ENCODE peak calls at places on chromosomes 11 and 22, in six cellular contexts. D, C, H, T, E and L are unnamed samples.

GRCh38 chr22:38115423-38116205 is 5.1 kb upstream of the BAIAP2L2 start:
- DNase-seq in D (no peak), C (no peak), H (no peak), E (no peak), T (no peak), L (no peak)

GRCh38 chr11:128424867-128425285 is 162.5 kb downstream of the ETS1 start:
- DNase-seq in C (peak; percentile 46), T (peak; percentile 70), E (peak; percentile 67), H (no peak), D (no peak), L (no peak)

GRCh38 chr11:61162092-61162935 is 1.1 kb upstream of the VPS37C start:
- DNase-seq in E (peak; percentile 39), C (peak; percentile 51), H (no peak), T (peak; percentile 24), D (peak; percentile 65), L (no peak)

GRCh38 chr22:36330127-36330526 is 57.6 kb downstream of the MYH9 start:
- DNase-seq in E (no peak), D (no peak), T (no peak), C (peak; percentile 26), H (no peak), L (no peak)

GRCh38 chr11:45054956-45055355 is 91.5 kb upstream of the PRDM11 start:
- DNase-seq in E (no peak), T (no peak), C (no peak), H (no peak), D (no peak), L (no peak)

GRCh38 chr11:45094958-45095690 is 51.3 kb upstream of the PRDM11 start:
- DNase-seq in T (no peak), D (no peak), E (no peak), H (peak; percentile 54), C (no peak), L (no peak)

GRCh38 chr22:27257987-27258386 is 543.6 kb downstream of the MN1 start:
- DNase-seq in H (no peak), E (no peak), C (no peak), T (no peak), D (no peak), L (no peak)

GRCh38 chr11:35488117-35488516 is 37.3 kb downstream of the PAMR1 start:
- DNase-seq in E (no peak), D (no peak), T (peak; percentile 59), C (peak; percentile 66), H (no peak), L (no peak)

GRCh38 chr11:46675288-46675851 is 25.0 kb downstream of the ARHGAP1 start:
- DNase-seq in D (no peak), H (no peak), T (peak; percentile 62), C (peak; percentile 88), E (peak; percentile 67), L (no peak)

GRCh38 chr11:8070417-8071101 is 10.5 kb upstream of the TUB start:
- DNase-seq in C (peak; percentile 75), H (no peak), T (peak; percentile 67), D (peak; percentile 46), E (no peak), L (no peak)

GRCh38 chr11:2913029-2913431 is 16.2 kb downstream of the PHLDA2 start:
- DNase-seq in D (no peak), C (peak; percentile 11), E (no peak), T (peak; percentile 26), H (no peak), L (no peak)

GRCh38 chr22:23276656-23277582 is 96.6 kb downstream of the BCR start:
- DNase-seq in H (no peak), D (no peak), T (no peak), C (no peak), E (no peak), L (no peak)

GRCh38 chr11:86981777-86982540 is 26.8 kb upstream of the FZD4 start:
- DNase-seq in D (no peak), H (no peak), E (no peak), C (no peak), T (no peak), L (no peak)

GRCh38 chr11:63800921-63801320 is 12.3 kb upstream of the SPINDOC start:
- DNase-seq in D (no peak), T (no peak), C (no peak), E (no peak), H (no peak), L (no peak)

GRCh38 chr22:27801616-27802388 is at the start of gene MN1:
- DNase-seq in H (peak; percentile 79), D (peak; percentile 75), T (peak; percentile 58), E (no peak), C (peak; percentile 63), L (no peak)

GRCh38 chr11:131973017-131973416 is 602.6 kb downstream of the NTM start:
- DNase-seq in D (no peak), H (no peak), C (no peak), E (no peak), T (no peak), L (no peak)

GRCh38 chr11:69862797-69863543 is 43.8 kb upstream of the FGF3 start:
- DNase-seq in C (no peak), E (no peak), H (no peak), T (no peak), D (no peak), L (no peak)

GRCh38 chr22:40050258-40050657 is 55.5 kb downstream of the FAM83F start:
- DNase-seq in C (no peak), H (no peak), D (no peak), E (no peak), T (no peak), L (no peak)

GRCh38 chr11:45817191-45817590 is 12.2 kb downstream of the SLC35C1 start:
- DNase-seq in T (no peak), D (no peak), C (no peak), H (no peak), E (no peak), L (no peak)

GRCh38 chr11:42407379-42407778 is 904.4 kb upstream of the API5 start:
- DNase-seq in T (peak; percentile 40), D (peak; percentile 43), C (no peak), E (no peak), H (no peak), L (peak; percentile 59)

GRCh38 chr11:37988031-37988430 is 1390.0 kb upstream of the RAG2 start:
- DNase-seq in H (no peak), T (peak; percentile 95), C (peak; percentile 35), D (no peak), E (no peak), L (peak; percentile 58)

GRCh38 chr11:123434911-123435310 is 4.8 kb downstream of the GRAMD1B start:
- DNase-seq in D (peak; percentile 54), C (no peak), E (no peak), T (no peak), H (no peak), L (no peak)

GRCh38 chr11:123431619-123432018 is 1.6 kb downstream of the GRAMD1B start:
- DNase-seq in D (no peak), E (no peak), H (no peak), C (no peak), T (no peak), L (no peak)

GRCh38 chr11:123437236-123437979 is 7.3 kb downstream of the GRAMD1B start:
- DNase-seq in D (no peak), T (no peak), C (no peak), E (no peak), H (no peak), L (no peak)

GRCh38 chr11:123430736-123431356 is 777 bp downstream of the GRAMD1B start:
- DNase-seq in D (peak; percentile 81), H (peak; percentile 73), E (peak; percentile 74), C (peak; percentile 49), T (peak; percentile 59), L (peak; percentile 47)

GRCh38 chr11:123434262-123434661 is 4.2 kb downstream of the GRAMD1B start:
- DNase-seq in C (peak; percentile 21), H (no peak), E (no peak), T (no peak), D (peak; percentile 78), L (peak; percentile 32)
- TF ChIP-seq CTCF in C (peak; percentile 29), H (peak; percentile 50), E (no peak), T (peak; percentile 25), D (peak; percentile 53), L (peak; percentile 48)

GRCh38 chr22:30946354-30946753 is 22.2 kb downstream of the MORC2 start:
- DNase-seq in H (no peak), D (no peak), E (no peak), C (no peak), T (no peak), L (no peak)

GRCh38 chr22:30948930-30949342 is 19.6 kb downstream of the MORC2 start:
- DNase-seq in C (peak; percentile 36), T (no peak), H (no peak), E (no peak), D (peak; percentile 21), L (no peak)

GRCh38 chr22:30947163-30947820 is 21.3 kb downstream of the MORC2 start:
- DNase-seq in T (no peak), E (peak; percentile 50), D (peak; percentile 95), C (peak; percentile 11), H (no peak), L (no peak)

GRCh38 chr22:30947821-30948454 is 20.6 kb downstream of the MORC2 start:
- DNase-seq in H (no peak), D (peak; percentile 75), E (no peak), T (peak; percentile 78), C (peak; percentile 79), L (no peak)

DNA sequence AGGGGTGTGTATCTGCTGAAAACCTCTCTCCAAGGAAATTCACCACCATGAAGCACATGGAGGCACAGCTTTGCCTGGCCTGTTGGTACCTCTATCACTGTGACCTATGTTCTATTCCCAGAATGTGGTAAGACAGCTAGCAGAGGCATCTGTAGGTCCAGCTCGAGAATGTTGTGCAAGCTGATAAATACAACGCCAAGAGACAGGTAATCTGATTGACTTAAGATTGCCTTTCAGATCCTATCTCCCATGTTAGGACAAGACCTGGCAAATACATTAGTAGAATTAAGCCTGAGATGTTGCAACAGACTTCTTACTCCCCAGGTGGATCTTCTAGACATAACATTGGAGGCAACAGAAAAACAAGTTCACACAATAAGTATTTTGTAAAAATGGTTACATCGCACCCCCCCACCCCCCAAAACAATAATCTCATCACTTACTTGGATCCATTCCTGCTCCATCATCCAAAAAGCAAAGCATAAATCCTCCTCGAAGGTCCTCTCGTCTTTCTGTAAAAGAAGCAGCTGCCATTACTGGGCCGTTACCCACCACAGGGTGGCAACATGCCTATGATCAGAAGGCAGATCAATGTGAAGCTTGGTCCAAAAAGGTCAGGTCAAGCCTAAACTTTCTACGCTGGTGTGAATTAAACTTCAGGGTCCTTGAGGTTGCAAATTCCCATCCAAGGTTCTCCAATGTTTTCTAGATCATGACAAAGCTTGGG is 18.5 kb downstream of the MORC2 start:
- DNase-seq in D (no peak), H (no peak), T (no peak), C (no peak), E (no peak), L (no peak)
- TF ChIP-seq CTCF in D (no peak), H (no peak), T (no peak), C (no peak), E (no peak), L (peak; percentile 30)

GRCh38 chr22:30425616-30426394 is at the start of gene MTFP1:
- DNase-seq in H (peak; percentile 78), C (peak; percentile 61), T (peak; percentile 76), E (peak; percentile 72), D (peak; percentile 86), L (peak; percentile 83)
- TF ChIP-seq CTCF in H (peak; percentile 14), C (no peak), T (no peak), E (no peak), D (no peak), L (no peak)

DNA sequence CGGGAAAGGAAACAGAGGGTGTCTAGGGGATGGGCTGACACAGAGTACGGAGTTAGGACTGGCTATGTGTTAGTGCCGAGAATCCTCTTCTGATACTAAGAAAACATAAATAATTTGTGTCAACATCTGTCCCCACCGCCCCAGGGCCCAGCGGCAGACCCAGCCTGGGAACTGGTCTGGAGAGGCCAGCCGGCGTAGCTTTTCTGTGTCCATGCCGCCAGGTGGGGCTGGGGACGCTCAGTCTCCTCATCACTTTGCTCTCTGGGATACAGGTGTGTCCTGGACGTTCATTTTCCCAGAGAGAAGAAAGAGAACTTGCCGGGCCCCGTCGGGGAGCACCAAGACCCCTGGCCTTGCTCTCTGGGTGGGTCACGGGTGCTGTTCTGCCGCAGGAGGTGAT is 54.7 kb downstream of the WNT7B start:
- DNase-seq in C (no peak), H (no peak), D (no peak), T (no peak), E (no peak), L (no peak)
- TF ChIP-seq CTCF in C (no peak), H (no peak), D (no peak), T (no peak), E (no peak), L (no peak)